ENCODE peak calls at places on chromosome 9, in four cellular contexts. One of them, this sample, is unnamed.
A peak's percentile ranks its signal among the peaks of the same experiment; 100 is the strongest.

GRCh38 chr9:97773723-97774122 is 76.6 kb upstream of the XPA start:
- DNase-seq in foreskin fibroblast: peak; percentile 44
- DNase-seq in endothelial cell: no peak
- DNase-seq in DND-41: no peak
- DNase-seq in this sample: no peak

GRCh38 chr9:15735083-15735974 is 182.5 kb downstream of the CCDC171 start:
- DNase-seq in foreskin fibroblast: peak; percentile 94
- DNase-seq in endothelial cell: no peak
- DNase-seq in DND-41: no peak
- DNase-seq in this sample: peak; percentile 88

GRCh38 chr9:114412057-114412683 is 24.4 kb upstream of the AKNA start:
- DNase-seq in foreskin fibroblast: no peak
- DNase-seq in endothelial cell: no peak
- DNase-seq in DND-41: no peak
- DNase-seq in this sample: no peak

GRCh38 chr9:31304576-31304975 is 1079.9 kb upstream of the ACO1 start:
- DNase-seq in foreskin fibroblast: peak; percentile 80
- DNase-seq in endothelial cell: no peak
- DNase-seq in DND-41: no peak
- DNase-seq in this sample: peak; percentile 26

GRCh38 chr9:4413856-4414255 is 76.4 kb upstream of the SLC1A1 start:
- DNase-seq in foreskin fibroblast: peak; percentile 66
- DNase-seq in endothelial cell: no peak
- DNase-seq in DND-41: no peak
- DNase-seq in this sample: no peak

GRCh38 chr9:86705474-86705873 is 241.8 kb downstream of the GAS1 start:
- DNase-seq in foreskin fibroblast: peak; percentile 68
- DNase-seq in endothelial cell: no peak
- DNase-seq in DND-41: no peak
- DNase-seq in this sample: no peak

GRCh38 chr9:88196456-88196855 is 58.2 kb upstream of the SPATA31C2 start:
- DNase-seq in foreskin fibroblast: no peak
- DNase-seq in endothelial cell: no peak
- DNase-seq in DND-41: no peak
- DNase-seq in this sample: no peak

GRCh38 chr9:34637356-34638137 is at the start of gene SIGMAR1:
- DNase-seq in foreskin fibroblast: peak; percentile 98
- DNase-seq in endothelial cell: peak; percentile 89
- DNase-seq in DND-41: peak; percentile 92
- DNase-seq in this sample: no peak

GRCh38 chr9:76453785-76454184 is 5.2 kb upstream of the GCNT1 start:
- DNase-seq in foreskin fibroblast: peak; percentile 88
- DNase-seq in endothelial cell: no peak
- DNase-seq in DND-41: no peak
- DNase-seq in this sample: peak; percentile 48

GRCh38 chr9:85741112-85741874 is 461 bp downstream of the AGTPBP1 start:
- DNase-seq in foreskin fibroblast: no peak
- DNase-seq in endothelial cell: peak; percentile 47
- DNase-seq in DND-41: peak; percentile 51
- DNase-seq in this sample: no peak

GRCh38 chr9:114312513-114312875 is 10.4 kb upstream of the ORM1 start:
- DNase-seq in foreskin fibroblast: no peak
- DNase-seq in endothelial cell: no peak
- DNase-seq in DND-41: no peak
- DNase-seq in this sample: no peak

GRCh38 chr9:130839237-130840111 is 4.4 kb downstream of the ABL1 start:
- DNase-seq in foreskin fibroblast: no peak
- DNase-seq in endothelial cell: no peak
- DNase-seq in DND-41: no peak
- DNase-seq in this sample: no peak

GRCh38 chr9:107190031-107190935 is 92.8 kb upstream of the RAD23B start:
- DNase-seq in foreskin fibroblast: peak; percentile 80
- DNase-seq in endothelial cell: no peak
- DNase-seq in DND-41: no peak
- DNase-seq in this sample: peak; percentile 22

GRCh38 chr9:29882767-29883166 is 2309.5 kb upstream of the C9orf72 start:
- DNase-seq in foreskin fibroblast: no peak
- DNase-seq in endothelial cell: no peak
- DNase-seq in DND-41: no peak
- DNase-seq in this sample: no peak

GRCh38 chr9:25964239-25964638 is 286.0 kb upstream of the TUSC1 start:
- DNase-seq in foreskin fibroblast: peak; percentile 42
- DNase-seq in endothelial cell: peak; percentile 56
- DNase-seq in DND-41: peak; percentile 10
- DNase-seq in this sample: peak; percentile 15

GRCh38 chr9:112378441-112379176 is 1.3 kb upstream of the HSDL2 start:
- DNase-seq in foreskin fibroblast: peak; percentile 22
- DNase-seq in endothelial cell: no peak
- DNase-seq in DND-41: peak; percentile 34
- DNase-seq in this sample: no peak

GRCh38 chr9:35406183-35406959 is 83.5 kb upstream of the RUSC2 start:
- DNase-seq in foreskin fibroblast: peak; percentile 36
- DNase-seq in endothelial cell: peak; percentile 36
- DNase-seq in DND-41: no peak
- DNase-seq in this sample: no peak

GRCh38 chr9:79610019-79610760 is 38.4 kb downstream of the TLE4 start:
- DNase-seq in foreskin fibroblast: peak; percentile 87
- DNase-seq in endothelial cell: no peak
- DNase-seq in DND-41: no peak
- DNase-seq in this sample: peak; percentile 74

GRCh38 chr9:109475526-109475925 is 22.6 kb downstream of the PTPN3 start:
- DNase-seq in foreskin fibroblast: no peak
- DNase-seq in endothelial cell: no peak
- DNase-seq in DND-41: no peak
- DNase-seq in this sample: no peak

DNA sequence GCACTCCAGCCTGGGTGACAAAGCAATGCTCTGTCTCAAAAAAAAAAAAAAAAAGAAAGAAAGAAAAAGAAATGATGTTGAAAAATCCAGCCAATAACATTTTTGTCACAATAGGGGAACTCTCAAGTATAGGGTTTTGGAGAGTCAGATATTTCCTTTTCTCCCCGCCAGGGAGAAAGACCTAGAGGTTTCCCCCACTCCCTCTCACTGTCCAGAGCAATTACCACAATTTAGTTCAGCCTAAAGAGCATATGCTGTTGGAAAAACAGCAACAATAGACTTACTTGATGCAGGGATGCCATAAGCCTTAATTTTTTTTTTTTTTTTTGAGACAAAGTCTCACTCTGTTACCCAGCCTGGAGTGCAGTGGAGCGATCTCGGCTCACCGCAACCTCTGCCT is 3.0 kb upstream of the RIC1 start:
- DNase-seq in foreskin fibroblast: no peak
- DNase-seq in endothelial cell: no peak
- DNase-seq in DND-41: no peak
- DNase-seq in this sample: no peak
- TF ChIP-seq CTCF in foreskin fibroblast: no peak
- TF ChIP-seq CTCF in endothelial cell: no peak
- TF ChIP-seq CTCF in DND-41: no peak
- TF ChIP-seq CTCF in this sample: no peak

DNA sequence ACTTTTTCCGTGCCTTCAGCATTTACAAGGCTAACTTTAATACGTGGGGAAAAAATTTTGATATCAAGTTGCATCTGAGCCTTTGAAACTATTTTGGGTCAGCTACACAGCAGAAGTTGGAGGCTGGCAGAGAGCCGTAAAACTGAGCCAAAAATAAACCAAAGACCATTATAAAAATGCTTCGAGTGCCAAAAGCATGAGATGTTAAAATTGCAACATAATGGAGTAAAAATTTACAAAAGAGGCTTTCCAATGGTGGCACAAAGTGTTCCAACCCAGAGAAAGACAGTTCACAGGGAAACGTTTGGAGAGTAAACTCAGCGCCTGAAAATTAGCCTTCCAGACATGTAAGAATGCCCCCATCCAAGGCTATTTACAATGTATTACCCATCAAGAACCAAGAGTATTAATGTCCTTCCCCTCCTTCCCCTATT is 190.3 kb downstream of the TLE1 start:
- DNase-seq in foreskin fibroblast: peak; percentile 90
- DNase-seq in endothelial cell: no peak
- DNase-seq in DND-41: no peak
- DNase-seq in this sample: peak; percentile 75
- TF ChIP-seq CTCF in foreskin fibroblast: no peak
- TF ChIP-seq CTCF in endothelial cell: no peak
- TF ChIP-seq CTCF in DND-41: no peak
- TF ChIP-seq CTCF in this sample: no peak

DNA sequence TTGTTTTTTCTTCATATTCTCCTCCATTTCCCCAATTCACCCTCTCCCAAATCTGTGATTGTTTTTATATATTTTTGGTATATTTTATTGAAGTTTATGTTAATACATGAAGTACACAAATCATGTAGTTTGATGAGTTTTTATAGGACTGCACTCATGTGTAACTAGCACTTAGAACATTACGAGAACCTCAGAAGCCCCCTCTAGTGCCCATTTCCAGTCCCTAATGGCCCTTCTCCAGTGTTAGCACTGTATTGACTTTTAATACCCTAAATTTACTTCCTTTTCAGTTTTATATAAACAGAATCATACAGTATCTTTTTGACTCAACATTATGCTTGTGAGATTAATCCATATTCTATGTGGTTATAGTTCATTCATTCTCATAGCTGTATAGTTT is 18.5 kb upstream of the FKTN start:
- DNase-seq in foreskin fibroblast: no peak
- DNase-seq in endothelial cell: no peak
- DNase-seq in DND-41: no peak
- DNase-seq in this sample: no peak
- TF ChIP-seq CTCF in foreskin fibroblast: no peak
- TF ChIP-seq CTCF in endothelial cell: no peak
- TF ChIP-seq CTCF in DND-41: peak; percentile 37
- TF ChIP-seq CTCF in this sample: no peak

DNA sequence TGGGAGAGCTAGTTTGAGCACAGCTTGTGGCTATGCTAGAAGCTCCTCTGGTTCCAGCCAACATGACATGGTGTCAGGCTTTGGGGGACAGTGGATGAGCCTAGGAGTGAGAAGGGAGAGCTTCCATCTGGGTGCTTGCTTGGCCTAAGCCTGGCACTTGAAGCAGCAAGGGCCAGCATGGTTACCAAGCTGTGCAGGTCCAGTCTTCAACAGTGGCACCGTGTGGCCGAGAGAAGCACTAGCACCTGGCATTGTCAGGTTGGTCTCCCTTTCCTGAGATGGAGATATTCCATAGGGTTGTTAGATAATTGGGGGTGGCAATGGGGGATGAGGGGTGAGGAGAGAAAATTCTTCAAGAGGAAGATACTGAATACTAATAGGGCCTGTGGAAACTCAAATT is 261.9 kb downstream of the PBX3 start:
- DNase-seq in foreskin fibroblast: peak; percentile 14
- DNase-seq in endothelial cell: no peak
- DNase-seq in DND-41: peak; percentile 6
- DNase-seq in this sample: no peak
- TF ChIP-seq CTCF in foreskin fibroblast: no peak
- TF ChIP-seq CTCF in endothelial cell: peak; percentile 21
- TF ChIP-seq CTCF in DND-41: peak; percentile 45
- TF ChIP-seq CTCF in this sample: peak; percentile 8

DNA sequence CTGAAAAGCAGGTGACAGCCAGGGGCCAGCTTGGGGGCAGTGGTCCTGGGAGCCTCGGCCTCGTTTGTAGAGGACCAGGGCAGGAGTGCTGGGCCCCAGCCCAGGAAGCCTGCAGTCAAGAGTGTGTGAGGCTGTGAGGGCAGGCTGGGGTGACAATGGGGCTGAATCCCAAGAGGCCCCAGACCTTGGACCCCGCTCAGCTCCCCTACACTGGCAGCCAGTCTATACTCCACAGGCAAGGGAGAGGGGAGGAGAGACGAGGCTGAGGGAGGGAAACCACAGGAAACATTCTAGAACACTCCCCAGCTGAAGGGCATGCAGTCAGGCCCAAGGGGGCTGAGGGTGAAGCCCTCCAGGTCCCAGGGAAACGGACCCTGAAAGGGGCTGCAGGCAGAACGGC is 2.7 kb upstream of the INPP5E start:
- DNase-seq in foreskin fibroblast: no peak
- DNase-seq in endothelial cell: no peak
- DNase-seq in DND-41: no peak
- DNase-seq in this sample: no peak
- TF ChIP-seq CTCF in foreskin fibroblast: no peak
- TF ChIP-seq CTCF in endothelial cell: no peak
- TF ChIP-seq CTCF in DND-41: no peak
- TF ChIP-seq CTCF in this sample: no peak

GRCh38 chr9:121333950-121334773 is 35.9 kb downstream of the STOM start:
- DNase-seq in foreskin fibroblast: peak; percentile 21
- DNase-seq in endothelial cell: no peak
- DNase-seq in DND-41: no peak
- DNase-seq in this sample: no peak

GRCh38 chr9:121328876-121329681 is 41.0 kb downstream of the STOM start:
- DNase-seq in foreskin fibroblast: no peak
- DNase-seq in endothelial cell: no peak
- DNase-seq in DND-41: no peak
- DNase-seq in this sample: no peak

GRCh38 chr9:121328476-121328875 is 41.6 kb downstream of the STOM start:
- DNase-seq in foreskin fibroblast: no peak
- DNase-seq in endothelial cell: no peak
- DNase-seq in DND-41: no peak
- DNase-seq in this sample: no peak

GRCh38 chr9:121331549-121331948 is 38.5 kb downstream of the STOM start:
- DNase-seq in foreskin fibroblast: peak; percentile 24
- DNase-seq in endothelial cell: no peak
- DNase-seq in DND-41: no peak
- DNase-seq in this sample: no peak

DNA sequence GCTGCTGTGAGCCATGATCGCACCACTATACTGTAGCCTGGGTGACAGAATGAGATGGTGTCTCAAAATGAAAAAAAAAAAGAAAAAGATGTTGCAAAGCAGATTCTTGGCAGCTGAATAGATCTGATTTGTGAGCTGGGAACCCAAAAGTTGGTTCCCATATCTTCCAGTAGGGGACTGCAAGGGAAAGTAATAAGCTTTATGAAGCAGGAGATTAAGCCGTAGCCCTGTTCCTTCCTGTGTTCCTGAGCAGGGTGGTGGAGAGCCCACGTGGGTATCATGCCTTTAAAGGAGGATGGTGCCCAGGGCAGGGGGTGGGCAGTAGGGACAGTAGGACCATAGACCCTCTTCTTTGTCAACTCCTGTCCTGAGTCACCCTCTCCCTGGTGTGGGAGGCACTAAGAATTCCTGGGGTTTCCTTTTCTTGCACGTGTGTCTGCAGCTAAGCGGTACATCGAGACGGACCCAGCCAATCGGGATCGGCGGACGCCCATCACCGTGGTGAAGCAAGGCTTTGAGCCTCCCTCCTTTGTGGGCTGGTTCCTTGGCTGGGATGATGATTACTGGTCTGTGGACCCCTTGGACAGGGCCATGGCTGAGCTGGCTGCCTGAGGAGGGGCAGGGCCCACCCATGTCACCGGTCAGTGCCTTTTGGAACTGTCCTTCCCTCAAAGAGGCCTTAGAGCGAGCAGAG is 37.9 kb downstream of the STOM start:
- DNase-seq in foreskin fibroblast: peak; percentile 74
- DNase-seq in endothelial cell: no peak
- DNase-seq in DND-41: no peak
- DNase-seq in this sample: peak; percentile 21
- TF ChIP-seq CTCF in foreskin fibroblast: peak; percentile 36
- TF ChIP-seq CTCF in endothelial cell: no peak
- TF ChIP-seq CTCF in DND-41: no peak
- TF ChIP-seq CTCF in this sample: peak; percentile 65

GRCh38 chr9:21696411-21696865 is 106.0 kb upstream of the MTAP start:
- DNase-seq in foreskin fibroblast: no peak
- DNase-seq in endothelial cell: no peak
- DNase-seq in DND-41: no peak
- DNase-seq in this sample: no peak
- TF ChIP-seq CTCF in foreskin fibroblast: no peak
- TF ChIP-seq CTCF in endothelial cell: no peak
- TF ChIP-seq CTCF in DND-41: no peak
- TF ChIP-seq CTCF in this sample: peak; percentile 18

This sample was measured in BJ.